ENCODE peak calls at places on chromosomes 12 and 14, in six cellular contexts. B is K562, L is psoas muscle, H is bronchial epithelial cell, X is B cell, Z is upper lobe of left lung. Q is an unnamed sample.

GRCh38 chr14:68667313-68667791 is 125.5 kb downstream of the ZFP36L1 start:
- DNase-seq in B (no peak), L (no peak), H (no peak), X (peak), Z (no peak), Q (no peak)

GRCh38 chr12:118680361-118680963 is 300.9 kb upstream of the SRRM4 start:
- DNase-seq in B (no peak), L (no peak), H (no peak), X (no peak), Z (no peak), Q (no peak)

GRCh38 chr14:69673099-69673498 is 61.7 kb downstream of the SUSD6 start:
- DNase-seq in B (no peak), L (no peak), H (no peak), X (peak), Z (no peak), Q (no peak)

GRCh38 chr12:49942512-49942893 is 8.0 kb upstream of the AQP2 start:
- DNase-seq in B (no peak), L (no peak), H (no peak), X (no peak), Z (no peak), Q (no peak)

GRCh38 chr12:20140751-20141150 is 227.6 kb upstream of the PDE3A start:
- DNase-seq in B (no peak), L (no peak), H (no peak), X (no peak), Z (no peak), Q (no peak)

GRCh38 chr14:37202265-37202664 is 4.5 kb downstream of the MIPOL1 start:
- DNase-seq in B (no peak), L (no peak), H (peak), X (no peak), Z (no peak), Q (no peak)

GRCh38 chr12:42936991-42937390 is 347.4 kb upstream of the PRICKLE1 start:
- DNase-seq in B (no peak), L (no peak), H (no peak), X (no peak), Z (no peak), Q (no peak)

GRCh38 chr12:4483885-4484823 is 38.5 kb upstream of the FGF6 start:
- DNase-seq in B (no peak), L (no peak), H (peak), X (no peak), Z (no peak), Q (no peak)

GRCh38 chr14:104895786-104896642 is 28.7 kb upstream of the PLD4 start:
- DNase-seq in B (no peak), L (peak), H (peak), X (no peak), Z (peak), Q (no peak)

GRCh38 chr12:39402922-39403321 is 40.0 kb downstream of the KIF21A start:
- DNase-seq in B (no peak), L (no peak), H (peak), X (no peak), Z (no peak), Q (no peak)

GRCh38 chr12:89880695-89881350 is 172.2 kb upstream of the ATP2B1 start:
- DNase-seq in B (no peak), L (no peak), H (no peak), X (peak), Z (no peak), Q (peak)

GRCh38 chr14:77181603-77182437 is at the start of gene TMEM63C:
- DNase-seq in B (peak), L (no peak), H (peak), X (peak), Z (peak), Q (peak)

GRCh38 chr12:121812921-121813896 is 9.4 kb downstream of the SETD1B start:
- DNase-seq in B (peak), L (peak), H (no peak), X (no peak), Z (peak), Q (no peak)

GRCh38 chr12:32837974-32838373 is 58.6 kb downstream of the PKP2 start:
- DNase-seq in B (no peak), L (no peak), H (no peak), X (no peak), Z (no peak), Q (no peak)

GRCh38 chr14:76710093-76711010 is 50.9 kb upstream of the VASH1 start:
- DNase-seq in B (peak), L (no peak), H (peak), X (no peak), Z (no peak), Q (peak)

GRCh38 chr12:1272132-1272531 is 281.1 kb downstream of the ERC1 start:
- DNase-seq in B (no peak), L (no peak), H (no peak), X (no peak), Z (no peak), Q (no peak)

GRCh38 chr14:85531594-85532391 is 1.8 kb downstream of the FLRT2 start:
- DNase-seq in B (no peak), L (peak), H (peak), X (no peak), Z (peak), Q (no peak)

GRCh38 chr14:50186088-50186487 is 45.3 kb downstream of the SOS2 start:
- DNase-seq in B (no peak), L (no peak), H (no peak), X (no peak), Z (no peak), Q (no peak)

GRCh38 chr12:69239922-69240624 is 704 bp downstream of the CPSF6 start:
- DNase-seq in B (peak), L (peak), H (peak), X (peak), Z (peak), Q (peak)

GRCh38 chr12:120259418-120260202 is 5.9 kb downstream of the PXN start:
- DNase-seq in B (no peak), L (peak), H (no peak), X (no peak), Z (no peak), Q (no peak)
- TF ChIP-seq CTCF in B (no peak), L (no peak), H (no peak), X (no peak), Z (no peak), Q (no peak)

GRCh38 chr14:64209428-64210165 is 84.6 kb downstream of the ESR2 start:
- DNase-seq in B (no peak), L (no peak), H (no peak), X (peak), Z (peak), Q (peak)
- TF ChIP-seq CTCF in B (no peak), L (no peak), H (no peak), X (no peak), Z (no peak), Q (no peak)

GRCh38 chr12:104827587-104827986 is 130.5 kb downstream of the SLC41A2 start:
- DNase-seq in B (peak), L (no peak), H (no peak), X (no peak), Z (no peak), Q (no peak)
- TF ChIP-seq CTCF in B (peak), L (peak), H (peak), X (peak), Z (peak), Q (peak)

DNA sequence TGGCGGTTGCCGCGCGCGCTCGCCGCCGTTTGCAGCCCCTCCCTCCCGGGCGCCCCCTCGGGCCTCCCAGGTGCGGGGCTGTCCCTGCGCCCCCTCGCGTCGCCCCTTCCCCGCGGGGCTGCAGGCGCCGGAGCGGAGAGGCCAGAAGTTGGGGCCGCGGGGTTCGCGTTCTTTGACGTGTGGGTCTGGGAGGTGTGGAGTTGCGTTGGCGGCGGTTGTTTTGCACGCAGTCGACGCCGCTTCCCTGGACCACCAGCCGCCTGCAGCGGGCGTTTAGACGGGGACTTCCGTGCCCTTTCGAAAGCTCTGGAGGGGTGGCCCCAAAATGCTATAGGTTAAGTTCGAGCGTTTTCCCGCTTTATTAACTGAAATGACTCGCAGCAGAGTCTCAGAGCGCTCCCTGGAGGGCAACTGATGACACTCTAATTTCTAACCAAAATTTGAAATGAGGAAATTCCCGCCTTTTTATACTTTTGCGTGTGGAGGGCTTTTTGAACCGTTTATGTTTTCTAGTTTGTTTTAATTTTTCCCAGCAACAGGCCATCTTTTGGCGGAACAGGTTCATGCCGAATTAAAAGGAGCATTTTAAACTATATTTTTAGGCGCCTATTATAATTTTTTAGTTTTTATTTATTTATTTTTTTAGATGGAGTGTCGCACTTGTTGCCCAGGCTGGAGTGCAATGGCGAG is 939 bp downstream of the TMPO start:
- DNase-seq in B (no peak), L (peak), H (peak), X (peak), Z (no peak), Q (peak)
- TF ChIP-seq CTCF in B (peak), L (peak), H (peak), X (peak), Z (peak), Q (peak)

DNA sequence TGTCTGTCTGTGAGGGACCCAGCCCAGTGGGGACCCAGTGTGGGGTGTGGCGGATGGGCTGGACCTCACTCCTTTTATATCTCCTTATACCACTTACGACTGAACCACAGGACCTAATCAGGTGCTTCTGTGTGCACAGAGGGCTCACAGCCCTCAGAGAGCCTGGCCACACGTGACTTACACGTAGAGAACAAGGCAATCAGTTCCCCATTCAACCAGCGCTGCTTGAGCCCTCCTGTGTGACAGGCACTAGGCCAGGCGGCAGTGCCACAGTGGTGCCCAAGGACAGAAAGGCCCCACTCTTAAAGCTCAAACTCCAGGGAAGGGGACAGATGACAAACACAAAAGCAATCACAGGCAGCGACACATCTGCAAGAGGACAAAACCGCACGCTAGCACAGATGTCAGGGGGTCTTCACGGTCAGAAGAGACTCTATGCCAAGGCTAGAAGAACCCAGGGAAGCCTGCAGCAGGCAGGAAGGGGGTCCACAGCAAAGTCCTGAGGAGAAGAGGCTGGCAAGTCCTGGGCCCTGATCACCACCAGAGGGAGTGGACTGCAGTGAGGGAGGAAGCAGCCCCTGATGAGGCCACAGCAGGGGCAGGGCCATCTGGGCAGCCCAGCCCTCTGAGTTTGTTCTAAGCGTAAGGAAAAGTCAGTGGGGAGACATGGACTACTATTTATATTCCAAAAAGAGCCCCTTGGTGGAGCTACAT is 39.3 kb downstream of the SETD3 start:
- DNase-seq in B (no peak), L (no peak), H (no peak), X (no peak), Z (peak), Q (no peak)
- TF ChIP-seq CTCF in B (no peak), L (no peak), H (peak), X (no peak), Z (no peak), Q (no peak)

DNA sequence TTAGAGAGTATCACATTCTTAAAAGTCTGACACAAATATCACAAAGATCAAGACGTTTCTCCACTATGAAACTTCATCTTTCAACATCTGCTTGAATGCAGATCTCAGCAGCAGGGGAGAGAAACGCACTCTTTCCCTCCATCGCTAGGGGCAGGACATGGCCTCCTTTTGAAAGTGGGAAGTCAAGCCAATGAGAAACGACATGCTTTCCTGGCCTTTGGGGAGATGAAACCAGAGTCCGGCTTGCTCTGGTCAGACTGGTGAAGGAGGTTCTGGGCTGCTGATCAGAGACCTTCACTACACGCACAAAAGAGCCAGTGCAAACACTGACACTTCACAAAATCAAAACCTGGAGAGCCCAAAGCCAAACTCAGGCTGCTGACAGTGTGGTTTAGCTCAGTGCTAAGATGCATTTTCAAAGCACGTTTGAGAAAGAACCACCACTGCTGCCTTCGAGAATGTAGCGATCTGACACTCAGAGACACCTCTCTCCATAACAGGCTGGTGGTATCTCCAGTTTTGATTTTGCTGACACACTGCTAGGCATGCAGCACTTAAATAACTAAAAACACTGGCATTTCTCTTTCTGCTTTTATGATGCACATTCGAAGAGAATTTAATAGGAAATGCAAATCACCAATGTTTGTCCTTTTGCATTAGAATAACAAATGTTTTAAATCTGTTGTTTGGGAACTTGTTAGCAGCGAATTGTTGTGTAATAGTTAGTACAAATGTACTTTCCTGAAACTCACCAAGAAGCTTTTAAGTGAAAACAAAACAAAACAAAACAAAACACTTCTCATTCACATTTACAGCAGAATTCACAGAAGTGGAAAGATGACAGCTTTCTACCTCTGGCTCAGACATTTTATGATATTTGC is 93.9 kb upstream of the OVCH1 start:
- DNase-seq in B (no peak), L (peak), H (peak), X (no peak), Z (no peak), Q (no peak)
- TF ChIP-seq CTCF in B (peak), L (peak), H (peak), X (no peak), Z (no peak), Q (no peak)

GRCh38 chr12:30286345-30286926 is 409.2 kb downstream of the IPO8 start:
- DNase-seq in B (no peak), L (no peak), H (peak), X (no peak), Z (no peak), Q (no peak)
- TF ChIP-seq CTCF in B (peak), L (peak), H (peak), X (no peak), Z (peak), Q (peak)

GRCh38 chr12:112419269-112420133 is 754 bp downstream of the PTPN11 start:
- DNase-seq in B (no peak), L (peak), H (peak), X (peak), Z (no peak), Q (no peak)
- TF ChIP-seq CTCF in B (no peak), L (no peak), H (no peak), X (peak), Z (no peak), Q (no peak)

GRCh38 chr12:85955127-85955526 is 81.0 kb downstream of the NTS start:
- DNase-seq in B (no peak), L (no peak), H (peak), X (no peak), Z (no peak), Q (no peak)

GRCh38 chr12:85948340-85948739 is 74.2 kb downstream of the NTS start:
- DNase-seq in B (no peak), L (no peak), H (no peak), X (no peak), Z (no peak), Q (no peak)

GRCh38 chr12:85949253-85949652 is 75.2 kb downstream of the NTS start:
- DNase-seq in B (no peak), L (no peak), H (no peak), X (no peak), Z (no peak), Q (no peak)

GRCh38 chr12:85947286-85947685 is 73.2 kb downstream of the NTS start:
- DNase-seq in B (no peak), L (no peak), H (no peak), X (no peak), Z (no peak), Q (no peak)

DNA sequence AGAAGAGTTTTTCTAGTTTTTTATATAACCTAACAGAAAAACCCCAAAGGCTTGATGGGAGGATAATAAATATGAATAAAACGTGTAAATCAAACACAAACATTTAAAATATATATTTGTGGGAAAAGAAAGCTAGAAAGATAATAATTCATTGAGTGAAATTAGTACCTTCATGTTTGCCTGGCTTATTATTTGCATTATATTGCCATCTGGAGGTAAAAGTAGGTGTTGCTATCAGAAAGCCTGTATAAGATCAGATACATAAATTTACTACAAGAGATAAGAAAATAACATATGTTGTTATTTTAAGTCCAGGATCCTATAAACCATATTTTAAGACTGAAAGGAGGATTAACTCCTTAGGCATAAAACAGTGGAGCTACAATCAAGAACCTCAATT is 77.7 kb downstream of the NTS start:
- DNase-seq in B (no peak), L (no peak), H (peak), X (no peak), Z (no peak), Q (no peak)
- TF ChIP-seq CTCF in B (no peak), L (no peak), H (peak), X (peak), Z (peak), Q (peak)

DNA sequence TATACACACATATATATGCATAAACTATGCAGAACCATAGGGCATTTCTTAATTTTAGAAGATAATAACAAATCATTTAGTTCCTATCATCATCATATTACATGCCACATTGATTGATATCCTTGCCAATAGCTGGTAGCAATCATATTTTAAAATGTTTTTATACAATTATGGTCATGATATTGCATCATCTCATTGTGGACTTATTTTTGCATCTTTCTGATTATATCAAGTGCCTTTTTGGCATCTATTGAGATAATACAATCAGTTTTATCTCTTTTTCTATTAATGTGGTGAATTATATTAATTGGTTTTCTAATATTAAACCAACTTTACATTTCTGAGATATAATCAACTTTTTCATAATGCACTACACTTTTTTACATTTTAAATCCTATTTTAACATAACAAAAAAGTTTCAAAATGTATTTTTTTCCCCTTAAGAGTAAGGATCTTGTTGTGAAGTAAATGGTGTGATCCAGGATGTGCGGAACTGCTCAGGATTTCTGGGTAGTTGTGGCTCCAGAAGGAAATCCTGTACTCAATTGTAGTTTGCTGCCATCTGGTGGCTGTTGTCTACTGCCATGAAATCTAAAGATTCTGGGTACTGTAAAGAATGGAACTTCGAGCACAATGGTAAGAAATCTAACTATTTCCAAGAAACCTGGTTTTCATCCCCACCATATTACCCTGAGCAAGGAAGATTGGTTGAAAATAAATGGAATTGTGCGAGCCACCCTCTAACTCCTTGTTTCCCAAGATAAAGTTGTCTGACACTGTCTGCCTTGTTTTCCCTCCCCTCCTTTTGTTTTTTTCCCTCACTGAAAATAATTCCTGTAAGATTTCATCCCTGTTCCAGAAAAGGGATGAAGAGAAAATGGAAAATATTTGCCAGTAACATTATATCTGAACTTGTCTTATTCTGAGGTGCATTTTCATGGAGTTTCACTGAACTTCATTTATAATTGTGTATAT is 17.0 kb downstream of the OR9K2 start:
- DNase-seq in B (peak), L (no peak), H (peak), X (no peak), Z (no peak), Q (peak)
- TF ChIP-seq CTCF in B (peak), L (peak), H (peak), X (peak), Z (peak), Q (peak)

Q was measured in DND-41.